ENCODE peak calls at places on chromosomes 7 and 10, in four cellular contexts. T, W, M and Z are unnamed samples.

GRCh38 chr10:87589653-87590052 is 70.0 kb upstream of the PAPSS2 start:
- DNase-seq in M (peak), W (no peak), T (no peak), Z (no peak)

GRCh38 chr7:132145466-132145865 is 430.8 kb downstream of the PLXNA4 start:
- DNase-seq in M (no peak), W (no peak), T (no peak), Z (no peak)

GRCh38 chr10:130434446-130435385 is 298.5 kb downstream of the GLRX3 start:
- DNase-seq in W (no peak), T (no peak), M (no peak), Z (no peak)

GRCh38 chr10:71073451-71074175 is 138.8 kb upstream of the UNC5B start:
- DNase-seq in M (no peak), W (no peak), T (no peak), Z (no peak)

GRCh38 chr10:127990846-127991542 is 84.1 kb downstream of the PTPRE start:
- DNase-seq in W (no peak), T (no peak), M (no peak), Z (no peak)

GRCh38 chr7:108348913-108349312 is 107.3 kb downstream of the NRCAM start:
- DNase-seq in T (no peak), W (no peak), M (no peak), Z (no peak)

GRCh38 chr10:60434418-60435046 is 44.9 kb upstream of the ANK3 start:
- DNase-seq in W (peak), M (peak), T (no peak), Z (peak)

GRCh38 chr7:114293289-114294012 is 121.2 kb upstream of the FOXP2 start:
- DNase-seq in T (no peak), M (no peak), W (no peak), Z (no peak)

GRCh38 chr10:70480254-70480861 is 1.8 kb downstream of the PALD1 start:
- DNase-seq in T (no peak), W (no peak), M (no peak), Z (no peak)

GRCh38 chr7:110157631-110158362 is 933.1 kb upstream of the LRRN3 start:
- DNase-seq in T (no peak), W (no peak), M (no peak), Z (no peak)

GRCh38 chr10:132507956-132508490 is 29.6 kb upstream of the INPP5A start:
- DNase-seq in T (no peak), M (no peak), W (no peak), Z (no peak)

GRCh38 chr7:133819695-133820094 is 307.4 kb upstream of the LRGUK start:
- DNase-seq in M (no peak), W (no peak), T (no peak), Z (no peak)

GRCh38 chr7:133820584-133820983 is 306.6 kb upstream of the LRGUK start:
- DNase-seq in T (no peak), M (no peak), W (no peak), Z (no peak)

GRCh38 chr7:133815677-133816210 is 311.4 kb upstream of the LRGUK start:
- DNase-seq in T (no peak), M (peak), W (no peak), Z (no peak)
- TF ChIP-seq FOXK2 in T (no peak), M (no peak), W (no peak), Z (no peak)

GRCh38 chr7:42315631-42316030 is 78.6 kb upstream of the GLI3 start:
- DNase-seq in M (no peak), T (no peak), W (no peak), Z (peak)
- TF ChIP-seq FOXK2 in M (no peak), T (no peak), W (no peak), Z (no peak)

GRCh38 chr7:271266-272107 is 18.5 kb upstream of the FOXL3 start:
- DNase-seq in T (no peak), W (no peak), M (no peak), Z (no peak)
- TF ChIP-seq FOXK2 in T (no peak), W (no peak), M (no peak), Z (no peak)

GRCh38 chr7:7957513-7957912 is 11.1 kb upstream of the GLCCI1 start:
- DNase-seq in M (no peak), W (no peak), T (no peak), Z (no peak)

GRCh38 chr7:7959979-7960670 is 8.5 kb upstream of the GLCCI1 start:
- DNase-seq in W (no peak), M (no peak), T (peak), Z (no peak)

GRCh38 chr7:7953761-7954160 is 14.8 kb upstream of the GLCCI1 start:
- DNase-seq in M (no peak), W (no peak), T (no peak), Z (no peak)

DNA sequence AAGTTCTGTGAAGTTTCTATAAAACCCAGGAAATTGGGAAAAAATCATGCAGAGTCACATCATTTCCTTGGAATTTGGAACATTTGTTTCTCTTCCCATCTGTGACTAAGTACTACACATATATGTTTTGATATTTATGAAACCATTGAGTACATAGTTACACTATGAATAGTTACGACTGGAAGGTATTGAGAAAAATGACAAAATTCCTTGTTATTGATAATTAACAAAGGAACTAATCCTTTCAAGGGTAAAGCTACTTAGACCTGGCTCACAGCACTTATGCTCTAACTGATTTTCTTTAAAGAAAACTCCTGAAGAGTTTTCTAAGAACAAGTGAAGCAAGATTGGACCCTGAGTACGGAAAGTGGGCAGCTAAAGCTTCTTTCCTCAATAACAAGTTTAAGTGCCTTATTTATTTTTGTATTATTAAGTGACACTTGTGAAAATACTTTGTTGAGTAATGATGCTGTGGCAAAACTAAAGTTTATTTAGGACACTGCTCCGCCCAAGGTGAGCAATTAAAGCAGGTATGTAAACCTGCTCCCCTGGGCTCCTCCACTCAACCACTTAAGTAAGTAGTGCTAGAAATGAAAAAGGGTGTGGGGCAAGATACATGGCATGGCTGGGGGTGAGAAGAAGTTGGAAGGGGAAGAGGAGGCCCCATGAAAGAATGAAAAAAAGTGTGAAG is 11.9 kb upstream of the GLCCI1 start:
- DNase-seq in T (no peak), W (no peak), M (no peak), Z (no peak)
- TF ChIP-seq FOXK2 in T (no peak), W (no peak), M (no peak), Z (no peak)

DNA sequence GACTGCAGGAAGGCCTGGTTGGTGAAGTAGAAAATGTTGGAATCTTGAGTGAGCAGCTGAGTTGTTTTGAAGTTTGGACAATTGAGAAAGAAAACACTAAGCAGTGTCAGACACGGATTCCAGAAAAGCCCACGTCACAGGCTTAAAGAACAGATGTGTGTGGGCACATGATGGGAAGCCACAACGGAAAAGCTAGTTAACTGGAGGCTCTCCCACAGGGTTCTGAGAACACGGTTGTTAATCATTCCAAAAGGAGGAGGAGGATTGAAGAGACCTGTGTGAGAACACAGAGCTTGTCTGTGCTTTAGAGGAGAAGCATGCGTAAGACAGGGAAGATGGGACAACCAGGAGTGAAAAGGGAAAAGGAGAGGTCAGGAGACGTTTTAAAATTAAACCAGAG is 42.6 kb downstream of the SHH start:
- DNase-seq in M (no peak), W (no peak), T (no peak), Z (no peak)
- TF ChIP-seq FOXK2 in M (no peak), W (no peak), T (no peak), Z (no peak)